ENCODE peak calls at places on chromosomes 6 and 20, in six cellular contexts. I is endothelial cell of umbilical vein, O is epithelial cell of esophagus, M is nephron progenitor cell, A is COLO829, G is hypothalamus. S is an unnamed sample.

GRCh38 chr6:80541186-80541585 is 434.7 kb downstream of the BCKDHB start:
- DNase-seq in I (no peak), O (peak; percentile 85), M (no peak), A (no peak), G (no peak), S (no peak)

GRCh38 chr6:101851911-101852310 is 458.4 kb downstream of the GRIK2 start:
- DNase-seq in I (no peak), O (peak; percentile 46), M (no peak), A (no peak), G (no peak), S (no peak)

GRCh38 chr20:57620274-57620990 is at the start of gene ZBP1:
- DNase-seq in I (no peak), O (no peak), M (no peak), A (no peak), G (no peak), S (peak; percentile 37)

GRCh38 chr6:54133186-54133585 is 21.9 kb downstream of the MLIP start:
- DNase-seq in I (no peak), O (no peak), M (no peak), A (no peak), G (no peak), S (no peak)

GRCh38 chr20:61753196-61753942 is 312.3 kb downstream of the TAF4 start:
- DNase-seq in I (peak; percentile 9), O (peak; percentile 31), M (no peak), A (peak; percentile 67), G (no peak), S (no peak)

GRCh38 chr6:161276605-161277155 is 2.8 kb upstream of the AGPAT4 start:
- DNase-seq in I (no peak), O (no peak), M (no peak), A (no peak), G (no peak), S (no peak)

GRCh38 chr6:168304752-168305015 is 14.9 kb downstream of the DACT2 start:
- DNase-seq in I (no peak), O (no peak), M (no peak), A (no peak), G (no peak), S (no peak)

GRCh38 chr6:106517699-106518098 is 111.6 kb downstream of the RTN4IP1 start:
- DNase-seq in I (no peak), O (no peak), M (no peak), A (peak; percentile 87), G (no peak), S (no peak)

GRCh38 chr6:150327117-150327774 is 41.6 kb upstream of the IYD start:
- DNase-seq in I (no peak), O (no peak), M (no peak), A (no peak), G (no peak), S (no peak)

GRCh38 chr6:117206951-117207687 is 58.2 kb upstream of the VGLL2 start:
- DNase-seq in I (no peak), O (peak; percentile 49), M (peak; percentile 5), A (no peak), G (no peak), S (no peak)

GRCh38 chr6:102619585-102619984 is 1226.1 kb downstream of the GRIK2 start:
- DNase-seq in I (no peak), O (peak; percentile 35), M (no peak), A (peak; percentile 10), G (no peak), S (no peak)

GRCh38 chr6:142669701-142670351 is 275.1 kb downstream of the HIVEP2 start:
- DNase-seq in I (no peak), O (no peak), M (no peak), A (no peak), G (no peak), S (no peak)

GRCh38 chr20:25270829-25271251 is 23.0 kb downstream of the PYGB start:
- DNase-seq in I (no peak), O (no peak), M (no peak), A (no peak), G (no peak), S (no peak)

GRCh38 chr20:31835977-31836852 is 9.2 kb downstream of the FOXS1 start:
- DNase-seq in I (peak; percentile 88), O (peak; percentile 71), M (no peak), A (peak; percentile 91), G (peak; percentile 2), S (no peak)

GRCh38 chr6:150177260-150178246 is 34.7 kb downstream of the PPP1R14C start:
- DNase-seq in I (no peak), O (no peak), M (no peak), A (no peak), G (no peak), S (no peak)

GRCh38 chr20:63704749-63705117 is 3.0 kb downstream of the ARFRP1 start:
- DNase-seq in I (no peak), O (no peak), M (no peak), A (no peak), G (no peak), S (no peak)

GRCh38 chr6:165571068-165571682 is 91.9 kb downstream of the PDE10A start:
- DNase-seq in I (no peak), O (peak; percentile 37), M (no peak), A (no peak), G (no peak), S (no peak)

GRCh38 chr6:28838289-28838633 is 85.5 kb downstream of the TRIM27 start:
- DNase-seq in I (peak; percentile 86), O (peak; percentile 72), M (peak; percentile 62), A (peak; percentile 53), G (peak; percentile 37), S (peak; percentile 58)

GRCh38 chr6:85610182-85610895 is 16.7 kb upstream of the SNX14 start:
- DNase-seq in I (no peak), O (no peak), M (no peak), A (no peak), G (no peak), S (no peak)

GRCh38 chr20:8718214-8718613 is 350.7 kb upstream of the PLCB4 start:
- DNase-seq in I (no peak), O (no peak), M (no peak), A (no peak), G (no peak), S (no peak)

GRCh38 chr6:93088675-93089575 is 330.4 kb downstream of the EPHA7 start:
- DNase-seq in I (peak; percentile 1), O (no peak), M (peak; percentile 2), A (peak; percentile 2), G (no peak), S (no peak)

GRCh38 chr6:43887340-43887858 is 117.4 kb downstream of the VEGFA start:
- DNase-seq in I (no peak), O (no peak), M (no peak), A (no peak), G (no peak), S (no peak)

GRCh38 chr20:1299522-1299921 is 29.4 kb downstream of the SDCBP2 start:
- DNase-seq in I (no peak), O (no peak), M (no peak), A (no peak), G (no peak), S (no peak)

S was measured in effector memory CD4-positive, alpha-beta T cell.